ENCODE peak calls at places on chromosomes 16 and 17, in ten cellular contexts. V is heart right ventricle; J is dermis blood vessel endothelial cell; M is OCI-LY7; C is GDM1; G is germinal center; Z is stimulated activated CD8-positive, alpha-beta memory T cell treated with anti-CD3 and anti-CD28 coated beads, Interleukin-2, amount 100 ng/mL, for 48 hours; A is osteocyte; L is tibial nerve; Q is tibial artery. I is an unnamed sample.

GRCh38 chr16:84266451-84266850 is 26.6 kb upstream of the KCNG4 start:
- DNase-seq in G (peak; percentile 62), M (peak; percentile 63), Q (no peak), Z (peak; percentile 5), A (no peak), V (no peak), L (no peak), C (peak; percentile 0), J (peak; percentile 79), I (peak; percentile 56)

GRCh38 chr16:11257131-11257938 is 1.3 kb upstream of the SOCS1 start:
- DNase-seq in J (peak; percentile 91), A (peak; percentile 91), M (peak; percentile 74), G (peak; percentile 63), Q (peak; percentile 92), L (peak; percentile 69), V (peak; percentile 61), C (peak; percentile 72), Z (peak; percentile 46), I (peak; percentile 87)

GRCh38 chr17:15232517-15232915 is 32.6 kb downstream of the PMP22 start:
- DNase-seq in Z (no peak), M (no peak), V (no peak), J (no peak), L (no peak), G (no peak), A (no peak), C (no peak), Q (no peak), I (no peak)

GRCh38 chr17:56723471-56723870 is 110.2 kb downstream of the C17orf67 start:
- DNase-seq in V (no peak), J (no peak), L (no peak), Q (no peak), G (no peak), C (no peak), A (no peak), M (no peak), Z (no peak), I (no peak)

GRCh38 chr17:49576121-49576905 is 642 bp downstream of the NXPH3 start:
- DNase-seq in C (no peak), A (no peak), M (no peak), Z (no peak), J (peak; percentile 56), Q (peak; percentile 86), V (peak; percentile 65), G (no peak), L (no peak), I (peak; percentile 56)

GRCh38 chr17:43695968-43696865 is 34.5 kb upstream of the MEOX1 start:
- DNase-seq in L (no peak), G (no peak), C (no peak), J (no peak), Z (no peak), A (peak; percentile 86), V (peak; percentile 54), M (no peak), Q (peak; percentile 88), I (no peak)

GRCh38 chr16:85173077-85173980 is 61.1 kb upstream of the CIBAR2 start:
- DNase-seq in J (peak; percentile 89), M (no peak), A (no peak), V (no peak), Z (no peak), G (no peak), Q (no peak), C (no peak), L (no peak), I (peak; percentile 31)

GRCh38 chr17:69240201-69240600 is 11.6 kb upstream of the ABCA10 start:
- DNase-seq in V (no peak), J (no peak), M (no peak), Z (no peak), G (no peak), Q (no peak), C (no peak), A (no peak), L (no peak), I (no peak)

GRCh38 chr17:8618825-8619224 is 11.7 kb downstream of the MYH10 start:
- DNase-seq in V (no peak), Z (no peak), J (no peak), M (no peak), A (no peak), L (no peak), Q (no peak), C (no peak), G (no peak), I (no peak)

GRCh38 chr17:77253611-77254051 is 112.9 kb downstream of the SEC14L1 start:
- DNase-seq in C (no peak), M (peak; percentile 28), J (peak; percentile 44), Q (no peak), A (no peak), L (no peak), V (no peak), G (no peak), Z (no peak), I (no peak)

GRCh38 chr16:24253192-24253591 is 2.9 kb upstream of the CACNG3 start:
- DNase-seq in G (peak; percentile 68), M (peak; percentile 78), Q (no peak), A (no peak), L (no peak), J (peak; percentile 73), V (no peak), C (peak; percentile 25), Z (peak; percentile 13), I (peak; percentile 83)

GRCh38 chr16:63978240-63978639 is 1143.6 kb downstream of the CDH11 start:
- DNase-seq in G (no peak), C (no peak), Q (no peak), V (no peak), J (no peak), A (no peak), M (no peak), Z (no peak), L (no peak), I (no peak)

GRCh38 chr16:4690946-4691665 is 2.3 kb upstream of the NUDT16L1 start:
- DNase-seq in M (no peak), V (no peak), L (no peak), Q (no peak), J (peak; percentile 45), G (no peak), Z (no peak), A (no peak), C (no peak), I (no peak)

GRCh38 chr17:63716426-63716825 is 16.5 kb upstream of the LIMD2 start:
- DNase-seq in M (no peak), Q (no peak), C (no peak), Z (no peak), V (no peak), L (no peak), G (no peak), A (no peak), J (peak; percentile 68), I (no peak)

GRCh38 chr17:31405941-31406371 is 14.5 kb downstream of the RAB11FIP4 start:
- DNase-seq in M (no peak), Z (no peak), V (no peak), J (no peak), C (no peak), L (no peak), G (no peak), A (no peak), Q (no peak), I (no peak)

GRCh38 chr16:84278968-84279367 is 15.7 kb upstream of the WFDC1 start:
- DNase-seq in G (no peak), A (no peak), Z (no peak), Q (no peak), V (no peak), M (no peak), C (no peak), J (no peak), L (no peak), I (no peak)

GRCh38 chr16:57606847-57607501 is 21.5 kb upstream of the ADGRG1 start:
- DNase-seq in A (peak; percentile 80), J (no peak), M (no peak), C (no peak), Z (no peak), V (no peak), Q (peak; percentile 58), L (no peak), G (no peak), I (no peak)

GRCh38 chr17:27577124-27577761 is 53.7 kb upstream of the LGALS9 start:
- DNase-seq in Z (no peak), C (no peak), G (no peak), Q (no peak), J (no peak), V (no peak), M (no peak), L (no peak), A (no peak), I (no peak)

GRCh38 chr17:21010705-21011596 is 31.9 kb downstream of the USP22 start:
- DNase-seq in V (no peak), G (no peak), Z (no peak), A (no peak), L (no peak), M (no peak), J (no peak), C (no peak), Q (peak; percentile 59), I (no peak)

GRCh38 chr17:39669897-39670735 is 1.9 kb downstream of the PNMT start:
- DNase-seq in Z (no peak), C (no peak), G (no peak), M (no peak), J (no peak), V (no peak), A (no peak), L (no peak), Q (no peak), I (no peak)

GRCh38 chr17:1888741-1889140 is 58.9 kb downstream of the RPA1 start:
- DNase-seq in M (no peak), L (no peak), Z (no peak), Q (no peak), A (no peak), C (no peak), J (no peak), V (no peak), G (no peak), I (no peak)

GRCh38 chr17:80916246-80916645 is 75.4 kb upstream of the CHMP6 start:
- DNase-seq in A (no peak), M (no peak), G (no peak), Q (peak; percentile 41), V (no peak), Z (no peak), L (no peak), C (no peak), J (no peak), I (no peak)

GRCh38 chr17:80632046-80632581 is 87.5 kb downstream of the RPTOR start:
- DNase-seq in A (no peak), G (no peak), M (no peak), Q (no peak), L (no peak), Z (no peak), C (no peak), J (no peak), V (no peak), I (no peak)

GRCh38 chr16:12340151-12340733 is 363.7 kb downstream of the SNX29 start:
- DNase-seq in V (no peak), J (peak; percentile 82), G (peak; percentile 30), Q (peak; percentile 55), M (peak; percentile 67), L (no peak), C (no peak), Z (no peak), A (no peak), I (no peak)

GRCh38 chr17:32267690-32268205 is 2.1 kb downstream of the RHBDL3 start:
- DNase-seq in M (no peak), Z (no peak), Q (no peak), G (no peak), V (no peak), L (no peak), J (no peak), A (no peak), C (no peak), I (no peak)

GRCh38 chr17:14471052-14471451 is 170.2 kb downstream of the HS3ST3B1 start:
- DNase-seq in G (no peak), L (no peak), V (no peak), M (no peak), C (no peak), Q (no peak), Z (no peak), A (no peak), J (no peak), I (no peak)

GRCh38 chr17:49859991-49860953 is 12.4 kb upstream of the TAC4 start:
- DNase-seq in J (no peak), G (no peak), A (no peak), M (no peak), Z (no peak), C (no peak), V (no peak), Q (no peak), L (no peak), I (no peak)